ENCODE peak calls at places on chromosomes 7 and 10, in five cellular contexts. J is Panc1, L is germinal center, Z is GDM1, Y is 8988T. K is an unnamed sample.

GRCh38 chr10:70592746-70593512 is 9.6 kb downstream of the PRF1 start:
- DNase-seq in J (no peak), L (no peak), Z (peak), Y (no peak), K (no peak)

GRCh38 chr7:44048031-44048795 is 3.7 kb downstream of the DBNL start:
- DNase-seq in J (no peak), L (no peak), Z (no peak), Y (no peak), K (peak)

GRCh38 chr7:67608806-67609205 is 612.2 kb downstream of the TYW1 start:
- DNase-seq in J (no peak), L (no peak), Z (no peak), Y (no peak), K (no peak)

GRCh38 chr7:23712368-23713284 is 2.6 kb downstream of the STK31 start:
- DNase-seq in J (peak), L (peak), Z (no peak), Y (no peak), K (no peak)

GRCh38 chr10:112394475-112394875 is 20.6 kb downstream of the ACSL5 start:
- DNase-seq in J (no peak), L (no peak), Z (no peak), Y (no peak), K (no peak)

GRCh38 chr7:88153378-88153777 is 66.5 kb downstream of the SRI start:
- DNase-seq in J (no peak), L (no peak), Z (no peak), Y (no peak), K (no peak)

GRCh38 chr10:49157229-49157628 is 23.4 kb upstream of the FAM170B start:
- DNase-seq in J (no peak), L (no peak), Z (no peak), Y (no peak), K (no peak)

GRCh38 chr7:133562617-133563016 is 309.7 kb downstream of the EXOC4 start:
- DNase-seq in J (no peak), L (no peak), Z (no peak), Y (no peak), K (no peak)

GRCh38 chr7:25009271-25009670 is 29.3 kb upstream of the OSBPL3 start:
- DNase-seq in J (no peak), L (no peak), Z (no peak), Y (no peak), K (no peak)

GRCh38 chr7:100155553-100156317 is 2.8 kb downstream of the TRAPPC14 start:
- DNase-seq in J (no peak), L (no peak), Z (no peak), Y (no peak), K (no peak)

GRCh38 chr7:137003606-137004005 is 135.2 kb downstream of the CHRM2 start:
- DNase-seq in J (no peak), L (no peak), Z (no peak), Y (no peak), K (no peak)

GRCh38 chr10:3652886-3653285 is 132.1 kb downstream of the KLF6 start:
- DNase-seq in J (no peak), L (no peak), Z (no peak), Y (no peak), K (no peak)

GRCh38 chr10:5545778-5546710 is 21.3 kb downstream of the CALML3 start:
- DNase-seq in J (no peak), L (no peak), Z (no peak), Y (peak), K (peak)

GRCh38 chr10:132577350-132578005 is 39.9 kb downstream of the INPP5A start:
- DNase-seq in J (no peak), L (no peak), Z (no peak), Y (no peak), K (no peak)

GRCh38 chr7:32774411-32774970 is 117.1 kb downstream of the KBTBD2 start:
- DNase-seq in J (no peak), L (no peak), Z (no peak), Y (no peak), K (no peak)

GRCh38 chr7:27122075-27122910 is 8.3 kb downstream of the HOXA4 start:
- DNase-seq in J (no peak), L (no peak), Z (no peak), Y (no peak), K (no peak)

GRCh38 chr7:1843921-1844335 is 173.9 kb downstream of the ELFN1 start:
- DNase-seq in J (no peak), L (no peak), Z (no peak), Y (no peak), K (no peak)

GRCh38 chr10:78028438-78029293 is 649 bp downstream of the POLR3A start:
- DNase-seq in J (no peak), L (no peak), Z (no peak), Y (no peak), K (no peak)

K was measured in CD14-positive monocyte.